ENCODE peak calls at places on chromosomes 11 and 22, in seven cellular contexts. P is nephron progenitor cell; A is colonic mucosa; R is RWPE2; T is activated CD8-positive, alpha-beta memory T cell treated with anti-CD3 and anti-CD28 coated beads, Interleukin-2, amount 50 U/mL, for 48 hours; J is GM06990; X is ELF-1. M is an unnamed sample.

GRCh38 chr22:49454726-49455125 is 372.9 kb downstream of the BRD1 start:
- DNase-seq in P (no peak), A (no peak), R (no peak), T (no peak), J (no peak), X (no peak), M (no peak)

GRCh38 chr22:22043296-22044078 is 60.9 kb upstream of the TOP3B start:
- DNase-seq in P (no peak), A (no peak), R (no peak), T (no peak), J (peak), X (no peak), M (no peak)

GRCh38 chr11:12285106-12285505 is 92.3 kb upstream of the PARVA start:
- DNase-seq in P (no peak), A (peak), R (no peak), T (no peak), J (no peak), X (no peak), M (no peak)

GRCh38 chr11:108558222-108558621 is 35.3 kb downstream of the EXPH5 start:
- DNase-seq in P (no peak), A (no peak), R (no peak), T (no peak), J (no peak), X (no peak), M (no peak)

GRCh38 chr11:22521226-22521625 is 104.4 kb downstream of the FANCF start:
- DNase-seq in P (no peak), A (no peak), R (no peak), T (no peak), J (peak), X (no peak), M (no peak)

GRCh38 chr11:120785576-120785975 is 238.3 kb upstream of the TBCEL start:
- DNase-seq in P (no peak), A (no peak), R (no peak), T (no peak), J (no peak), X (no peak), M (no peak)

GRCh38 chr11:118609380-118610219 is 2.2 kb downstream of the PHLDB1 start:
- DNase-seq in P (peak), A (no peak), R (no peak), T (peak), J (peak), X (peak), M (no peak)

GRCh38 chr11:47083913-47084312 is 92.8 kb downstream of the ARFGAP2 start:
- DNase-seq in P (no peak), A (no peak), R (no peak), T (no peak), J (no peak), X (no peak), M (no peak)

GRCh38 chr11:111680486-111681175 is 78.4 kb downstream of the SIK2 start:
- DNase-seq in P (no peak), A (no peak), R (no peak), T (no peak), J (no peak), X (no peak), M (no peak)